ENCODE peak calls at places on chromosomes 4 and X, in nine cellular contexts. C, G, Y, O, J, B, P, R and M are unnamed samples.

GRCh38 chr4:27770895-27771294 is 910.3 kb downstream of the STIM2 start:
- DNase-seq in C (no peak), G (no peak), Y (no peak), O (no peak), J (no peak), B (no peak), P (no peak), R (no peak), M (no peak)

GRCh38 chr4:118797558-118798142 is 38.3 kb downstream of the SEC24D start:
- DNase-seq in C (no peak), G (peak; percentile 32), Y (no peak), O (no peak), J (no peak), B (no peak), P (no peak), R (no peak), M (no peak)

GRCh38 chrX:13868481-13869040 is 51.7 kb upstream of the GPM6B start:
- DNase-seq in C (no peak), G (peak; percentile 80), Y (no peak), O (no peak), J (no peak), B (no peak), P (no peak), R (no peak), M (peak; percentile 40)

GRCh38 chrX:139642241-139642927 is 65.6 kb downstream of the MCF2 start:
- DNase-seq in C (no peak), G (peak; percentile 17), Y (no peak), O (no peak), J (no peak), B (no peak), P (no peak), R (no peak), M (peak; percentile 15)

GRCh38 chr4:168474660-168475320 is 5.5 kb downstream of the DDX60L start:
- DNase-seq in C (no peak), G (no peak), Y (no peak), O (no peak), J (no peak), B (no peak), P (no peak), R (no peak), M (no peak)

GRCh38 chr4:99624141-99624719 is 33.4 kb downstream of the C4orf54 start:
- DNase-seq in C (no peak), G (no peak), Y (no peak), O (no peak), J (no peak), B (no peak), P (no peak), R (no peak), M (no peak)

GRCh38 chr4:19224820-19225219 is 1026.9 kb upstream of the SLIT2 start:
- DNase-seq in C (no peak), G (peak; percentile 53), Y (no peak), O (peak; percentile 16), J (no peak), B (no peak), P (peak; percentile 5), R (no peak), M (peak; percentile 27)

GRCh38 chrX:51496501-51497291 is at the start of gene NUDT11:
- DNase-seq in C (peak; percentile 71), G (peak; percentile 61), Y (peak; percentile 38), O (no peak), J (peak; percentile 55), B (peak; percentile 54), P (peak; percentile 58), R (no peak), M (no peak)

GRCh38 chr4:69764311-69764710 is 3.9 kb upstream of the SULT1B1 start:
- DNase-seq in C (no peak), G (no peak), Y (no peak), O (no peak), J (no peak), B (no peak), P (no peak), R (no peak), M (peak; percentile 23)

GRCh38 chr4:183599690-183600089 is 59.3 kb downstream of the RWDD4 start:
- DNase-seq in C (no peak), G (no peak), Y (no peak), O (no peak), J (no peak), B (no peak), P (no peak), R (no peak), M (no peak)

GRCh38 chr4:183602444-183603102 is 56.4 kb downstream of the RWDD4 start:
- DNase-seq in C (no peak), G (peak; percentile 23), Y (no peak), O (no peak), J (peak; percentile 26), B (no peak), P (peak; percentile 14), R (no peak), M (peak; percentile 30)

GRCh38 chr4:183601381-183601780 is 57.6 kb downstream of the RWDD4 start:
- DNase-seq in C (no peak), G (no peak), Y (no peak), O (no peak), J (no peak), B (no peak), P (no peak), R (no peak), M (no peak)

GRCh38 chr4:183599284-183599683 is 59.7 kb downstream of the RWDD4 start:
- DNase-seq in C (no peak), G (no peak), Y (no peak), O (no peak), J (no peak), B (no peak), P (no peak), R (no peak), M (no peak)

DNA sequence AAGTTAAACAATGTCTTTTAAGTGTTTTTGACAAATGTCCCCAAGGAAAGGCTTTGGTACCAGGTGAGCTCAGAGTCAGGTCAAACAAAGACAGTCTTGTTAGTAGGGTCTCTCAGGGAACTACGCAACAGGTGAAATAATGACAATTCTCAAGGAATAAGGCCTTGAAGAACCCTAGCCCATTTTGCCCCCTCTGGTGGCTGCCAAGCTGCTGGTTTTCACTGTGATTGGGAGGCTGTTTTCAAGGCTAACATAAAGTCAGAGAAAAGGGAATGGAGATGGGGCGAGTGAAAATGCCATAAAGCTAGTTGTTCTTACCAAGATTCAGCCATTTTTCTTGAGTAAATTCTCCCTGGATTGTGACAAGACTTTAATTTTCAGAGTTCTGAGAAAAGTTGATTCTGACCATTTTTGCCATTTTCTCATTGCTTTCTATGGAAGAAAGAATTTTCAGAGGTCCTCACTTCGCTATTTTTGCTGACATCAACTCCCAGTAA is 58.7 kb downstream of the RWDD4 start:
- DNase-seq in C (no peak), G (no peak), Y (no peak), O (no peak), J (peak; percentile 24), B (no peak), P (peak; percentile 10), R (no peak), M (peak; percentile 17)
- TF ChIP-seq CTCF in C (no peak), G (peak; percentile 49), Y (no peak), O (peak; percentile 40), J (no peak), B (peak; percentile 27), P (no peak), R (no peak), M (no peak)

GRCh38 chrX:119010491-119010890 is 36.1 kb downstream of the LONRF3 start:
- DNase-seq in C (no peak), G (no peak), Y (no peak), O (no peak), J (no peak), B (no peak), P (no peak), R (no peak), M (no peak)
- TF ChIP-seq CTCF in C (no peak), G (no peak), Y (no peak), O (no peak), J (no peak), B (no peak), P (no peak), R (no peak), M (no peak)

DNA sequence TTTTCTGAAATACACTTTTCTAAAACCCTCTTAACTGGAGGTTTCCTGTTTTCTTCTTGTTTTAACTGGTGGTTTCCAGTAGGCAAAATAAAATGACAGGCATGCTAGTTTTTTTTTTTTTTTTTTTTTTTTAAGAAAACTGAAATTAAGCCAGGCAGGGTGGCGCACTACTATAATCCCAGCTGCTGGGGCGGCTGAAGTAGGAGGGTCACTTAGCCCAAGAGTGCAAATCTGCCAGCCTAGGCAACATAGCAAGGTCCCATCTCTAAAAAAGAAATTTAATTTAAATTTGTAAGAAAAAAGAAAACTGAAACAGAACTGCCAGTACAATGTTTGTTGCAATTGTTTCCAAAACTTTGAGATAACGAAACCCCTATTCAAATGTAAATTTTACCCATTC is 44.0 kb downstream of the TMEM144 start:
- DNase-seq in C (no peak), G (no peak), Y (no peak), O (no peak), J (no peak), B (no peak), P (no peak), R (no peak), M (no peak)
- TF ChIP-seq CTCF in C (no peak), G (no peak), Y (no peak), O (no peak), J (no peak), B (no peak), P (no peak), R (no peak), M (no peak)

GRCh38 chr4:15851969-15852368 is 73.8 kb downstream of the CD38 start:
- DNase-seq in C (no peak), G (no peak), Y (no peak), O (no peak), J (no peak), B (no peak), P (no peak), R (no peak), M (no peak)

GRCh38 chr4:15853345-15853744 is 75.2 kb downstream of the CD38 start:
- DNase-seq in C (no peak), G (no peak), Y (no peak), O (no peak), J (no peak), B (no peak), P (no peak), R (no peak), M (no peak)

GRCh38 chr4:15847746-15848145 is 69.6 kb downstream of the CD38 start:
- DNase-seq in C (no peak), G (no peak), Y (no peak), O (no peak), J (no peak), B (no peak), P (no peak), R (peak; percentile 57), M (no peak)

GRCh38 chr4:15852524-15852923 is 74.4 kb downstream of the CD38 start:
- DNase-seq in C (no peak), G (no peak), Y (no peak), O (no peak), J (no peak), B (no peak), P (no peak), R (no peak), M (no peak)

GRCh38 chr4:15848191-15848842 is 70.2 kb downstream of the CD38 start:
- DNase-seq in C (no peak), G (no peak), Y (no peak), O (peak; percentile 10), J (no peak), B (no peak), P (no peak), R (no peak), M (peak; percentile 25)
- TF ChIP-seq CTCF in C (no peak), G (no peak), Y (no peak), O (peak; percentile 44), J (no peak), B (no peak), P (no peak), R (no peak), M (no peak)